ENCODE peak calls at places on chromosomes 3 and 15, in seven cellular contexts. One of them, this sample, is unnamed.

GRCh38 chr3:134376385-134376765 is 2.1 kb upstream of the AMOTL2 start:
- DNase-seq in tibial artery: peak; percentile 65
- DNase-seq in SK-N-SH: no peak
- DNase-seq in fibroblast of lung: no peak
- DNase-seq in mammary epithelial cell: no peak
- DNase-seq in ovary: no peak
- DNase-seq in mucosa of descending colon: no peak
- DNase-seq in this sample: no peak

GRCh38 chr3:151067158-151067557 is 18.3 kb upstream of the MED12L start:
- DNase-seq in tibial artery: no peak
- DNase-seq in SK-N-SH: no peak
- DNase-seq in fibroblast of lung: no peak
- DNase-seq in mammary epithelial cell: no peak
- DNase-seq in ovary: no peak
- DNase-seq in mucosa of descending colon: no peak
- DNase-seq in this sample: peak; percentile 10

GRCh38 chr3:140602781-140603180 is 75.1 kb upstream of the TRIM42 start:
- DNase-seq in tibial artery: no peak
- DNase-seq in SK-N-SH: peak; percentile 17
- DNase-seq in fibroblast of lung: no peak
- DNase-seq in mammary epithelial cell: no peak
- DNase-seq in ovary: no peak
- DNase-seq in mucosa of descending colon: no peak
- DNase-seq in this sample: peak; percentile 34

GRCh38 chr3:4407941-4408340 is 59.1 kb downstream of the SUMF1 start:
- DNase-seq in tibial artery: no peak
- DNase-seq in SK-N-SH: no peak
- DNase-seq in fibroblast of lung: no peak
- DNase-seq in mammary epithelial cell: no peak
- DNase-seq in ovary: no peak
- DNase-seq in mucosa of descending colon: no peak
- DNase-seq in this sample: no peak

GRCh38 chr15:72474466-72474911 is 359 bp downstream of the ARIH1 start:
- DNase-seq in tibial artery: peak; percentile 67
- DNase-seq in SK-N-SH: no peak
- DNase-seq in fibroblast of lung: no peak
- DNase-seq in mammary epithelial cell: no peak
- DNase-seq in ovary: no peak
- DNase-seq in mucosa of descending colon: no peak
- DNase-seq in this sample: no peak

GRCh38 chr15:69636516-69636915 is 183.9 kb downstream of the RPLP1 start:
- DNase-seq in tibial artery: no peak
- DNase-seq in SK-N-SH: no peak
- DNase-seq in fibroblast of lung: no peak
- DNase-seq in mammary epithelial cell: no peak
- DNase-seq in ovary: no peak
- DNase-seq in mucosa of descending colon: no peak
- DNase-seq in this sample: no peak

GRCh38 chr3:186821429-186822367 is 15.4 kb upstream of the RFC4 start:
- DNase-seq in tibial artery: no peak
- DNase-seq in SK-N-SH: peak; percentile 54
- DNase-seq in fibroblast of lung: peak; percentile 71
- DNase-seq in mammary epithelial cell: peak; percentile 24
- DNase-seq in ovary: no peak
- DNase-seq in mucosa of descending colon: no peak
- DNase-seq in this sample: peak; percentile 48

GRCh38 chr3:67044955-67045354 is 46.8 kb downstream of the KBTBD8 start:
- DNase-seq in tibial artery: no peak
- DNase-seq in SK-N-SH: no peak
- DNase-seq in fibroblast of lung: peak; percentile 36
- DNase-seq in mammary epithelial cell: no peak
- DNase-seq in ovary: no peak
- DNase-seq in mucosa of descending colon: no peak
- DNase-seq in this sample: no peak

GRCh38 chr15:92633418-92633817 is 22.2 kb downstream of the FAM174B start:
- DNase-seq in tibial artery: no peak
- DNase-seq in SK-N-SH: no peak
- DNase-seq in fibroblast of lung: no peak
- DNase-seq in mammary epithelial cell: no peak
- DNase-seq in ovary: peak; percentile 2
- DNase-seq in mucosa of descending colon: no peak
- DNase-seq in this sample: no peak

DNA sequence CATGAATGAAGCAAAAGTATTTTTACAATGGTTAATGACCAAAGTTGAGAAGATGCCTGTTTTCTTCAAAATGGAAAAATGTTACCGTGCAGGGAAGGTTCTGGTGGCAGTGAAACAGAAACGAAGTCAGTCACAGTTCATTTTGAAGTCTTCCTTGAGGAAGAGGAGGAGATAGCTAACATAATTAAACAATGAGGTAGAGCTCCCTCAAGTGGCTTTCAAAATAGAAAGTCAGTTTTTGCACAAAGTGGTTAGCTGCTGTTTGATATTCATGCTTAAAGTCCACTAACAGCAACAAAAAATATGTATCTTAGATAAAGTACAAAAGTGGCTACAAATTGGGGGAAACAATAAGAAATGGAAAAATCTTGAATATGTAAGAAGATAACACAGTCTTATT is 87.3 kb downstream of the TFG start:
- DNase-seq in tibial artery: no peak
- DNase-seq in SK-N-SH: no peak
- DNase-seq in fibroblast of lung: peak; percentile 39
- DNase-seq in mammary epithelial cell: peak; percentile 19
- DNase-seq in ovary: no peak
- DNase-seq in mucosa of descending colon: no peak
- DNase-seq in this sample: peak; percentile 43
- TF ChIP-seq CTCF in tibial artery: peak; percentile 12
- TF ChIP-seq CTCF in SK-N-SH: peak; percentile 49
- TF ChIP-seq CTCF in fibroblast of lung: peak; percentile 47
- TF ChIP-seq CTCF in mammary epithelial cell: peak; percentile 45
- TF ChIP-seq CTCF in ovary: no peak
- TF ChIP-seq CTCF in mucosa of descending colon: no peak
- TF ChIP-seq CTCF in this sample: peak; percentile 14

GRCh38 chr3:46461971-46462910 is 2.5 kb downstream of the LTF start:
- DNase-seq in tibial artery: no peak
- DNase-seq in SK-N-SH: no peak
- DNase-seq in fibroblast of lung: no peak
- DNase-seq in mammary epithelial cell: peak; percentile 14
- DNase-seq in ovary: no peak
- DNase-seq in mucosa of descending colon: no peak
- DNase-seq in this sample: peak; percentile 15
- TF ChIP-seq CTCF in tibial artery: no peak
- TF ChIP-seq CTCF in SK-N-SH: peak; percentile 11
- TF ChIP-seq CTCF in fibroblast of lung: no peak
- TF ChIP-seq CTCF in mammary epithelial cell: peak; percentile 17
- TF ChIP-seq CTCF in ovary: no peak
- TF ChIP-seq CTCF in mucosa of descending colon: no peak
- TF ChIP-seq CTCF in this sample: no peak

GRCh38 chr3:65914032-65914739 is 124.5 kb downstream of the MAGI1 start:
- DNase-seq in tibial artery: no peak
- DNase-seq in SK-N-SH: no peak
- DNase-seq in fibroblast of lung: no peak
- DNase-seq in mammary epithelial cell: no peak
- DNase-seq in ovary: no peak
- DNase-seq in mucosa of descending colon: no peak
- DNase-seq in this sample: no peak
- TF ChIP-seq CTCF in tibial artery: no peak
- TF ChIP-seq CTCF in SK-N-SH: peak; percentile 25
- TF ChIP-seq CTCF in fibroblast of lung: peak; percentile 37
- TF ChIP-seq CTCF in mammary epithelial cell: peak; percentile 18
- TF ChIP-seq CTCF in ovary: no peak
- TF ChIP-seq CTCF in mucosa of descending colon: no peak
- TF ChIP-seq CTCF in this sample: no peak

DNA sequence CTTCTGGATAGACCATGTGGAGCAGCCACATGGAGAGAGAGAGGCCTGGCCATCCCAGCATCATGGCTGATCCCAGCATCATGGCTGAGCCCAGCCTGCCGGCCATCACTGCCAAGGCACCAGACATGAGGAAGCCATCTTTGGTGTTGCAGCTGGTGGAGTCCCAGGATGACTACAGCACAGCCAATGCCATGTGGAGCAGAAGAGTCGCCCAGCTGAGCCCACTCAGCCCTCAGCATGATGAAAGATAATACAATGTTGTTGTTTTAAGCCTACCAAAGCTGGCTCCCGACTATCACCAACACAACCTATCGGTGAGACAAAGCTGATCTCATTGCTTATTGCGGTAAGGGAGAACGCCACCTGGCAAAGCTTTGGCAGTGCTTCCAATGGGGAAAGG is 18.4 kb downstream of the HES1 start:
- DNase-seq in tibial artery: no peak
- DNase-seq in SK-N-SH: no peak
- DNase-seq in fibroblast of lung: no peak
- DNase-seq in mammary epithelial cell: no peak
- DNase-seq in ovary: no peak
- DNase-seq in mucosa of descending colon: no peak
- DNase-seq in this sample: no peak
- TF ChIP-seq CTCF in tibial artery: no peak
- TF ChIP-seq CTCF in SK-N-SH: no peak
- TF ChIP-seq CTCF in fibroblast of lung: no peak
- TF ChIP-seq CTCF in mammary epithelial cell: no peak
- TF ChIP-seq CTCF in ovary: no peak
- TF ChIP-seq CTCF in mucosa of descending colon: no peak
- TF ChIP-seq CTCF in this sample: no peak

GRCh38 chr15:97870771-97871170 is 89.7 kb upstream of the ARRDC4 start:
- DNase-seq in tibial artery: no peak
- DNase-seq in SK-N-SH: no peak
- DNase-seq in fibroblast of lung: no peak
- DNase-seq in mammary epithelial cell: no peak
- DNase-seq in ovary: no peak
- DNase-seq in mucosa of descending colon: no peak
- DNase-seq in this sample: no peak

GRCh38 chr15:97874139-97874538 is 86.4 kb upstream of the ARRDC4 start:
- DNase-seq in tibial artery: no peak
- DNase-seq in SK-N-SH: no peak
- DNase-seq in fibroblast of lung: no peak
- DNase-seq in mammary epithelial cell: no peak
- DNase-seq in ovary: no peak
- DNase-seq in mucosa of descending colon: no peak
- DNase-seq in this sample: no peak

GRCh38 chr15:97875025-97875512 is 85.4 kb upstream of the ARRDC4 start:
- DNase-seq in tibial artery: no peak
- DNase-seq in SK-N-SH: no peak
- DNase-seq in fibroblast of lung: no peak
- DNase-seq in mammary epithelial cell: no peak
- DNase-seq in ovary: no peak
- DNase-seq in mucosa of descending colon: no peak
- DNase-seq in this sample: no peak

GRCh38 chr15:97881568-97881967 is 78.9 kb upstream of the ARRDC4 start:
- DNase-seq in tibial artery: no peak
- DNase-seq in SK-N-SH: no peak
- DNase-seq in fibroblast of lung: no peak
- DNase-seq in mammary epithelial cell: no peak
- DNase-seq in ovary: no peak
- DNase-seq in mucosa of descending colon: no peak
- DNase-seq in this sample: no peak

DNA sequence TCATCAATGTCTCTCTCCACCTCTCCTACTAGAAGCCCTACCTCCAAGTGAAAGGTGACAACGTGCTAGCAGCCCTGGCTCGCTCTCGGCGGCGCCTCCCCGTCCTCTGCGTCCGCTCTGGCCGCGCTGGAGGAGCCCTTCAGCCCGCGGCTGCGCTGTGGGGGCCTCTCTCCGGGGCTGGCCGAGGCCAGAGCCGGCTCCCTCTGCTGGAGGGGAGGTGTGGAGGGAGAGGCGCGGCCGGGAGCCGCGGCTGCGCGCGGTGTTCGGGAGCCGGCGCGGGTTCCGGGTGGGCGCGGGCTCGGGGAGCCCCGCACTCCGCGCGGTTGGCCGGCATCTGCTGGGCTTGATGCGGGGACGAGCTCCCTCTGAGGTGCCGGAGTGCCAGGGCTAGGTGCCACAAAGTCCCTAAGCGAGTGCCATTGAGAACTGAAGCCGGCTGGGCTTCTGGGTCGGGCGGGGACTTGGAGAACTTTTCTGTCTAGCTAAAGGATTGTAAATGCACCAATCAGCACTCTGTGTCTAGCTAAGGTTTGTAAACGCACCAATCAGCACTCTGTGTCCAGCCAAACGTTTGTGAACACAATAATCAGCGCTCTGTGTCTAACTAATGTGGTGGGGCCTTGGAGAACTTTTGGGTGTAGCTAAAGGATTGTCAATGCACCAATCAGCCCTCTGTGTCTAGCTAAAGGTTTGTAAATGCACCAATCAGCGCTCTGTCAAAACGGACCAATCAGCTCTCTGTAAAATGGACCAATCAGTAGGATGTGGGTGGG is 84.8 kb upstream of the ARRDC4 start:
- DNase-seq in tibial artery: no peak
- DNase-seq in SK-N-SH: peak; percentile 28
- DNase-seq in fibroblast of lung: no peak
- DNase-seq in mammary epithelial cell: no peak
- DNase-seq in ovary: no peak
- DNase-seq in mucosa of descending colon: peak; percentile 63
- DNase-seq in this sample: no peak
- TF ChIP-seq CTCF in tibial artery: no peak
- TF ChIP-seq CTCF in SK-N-SH: peak; percentile 40
- TF ChIP-seq CTCF in fibroblast of lung: no peak
- TF ChIP-seq CTCF in mammary epithelial cell: no peak
- TF ChIP-seq CTCF in ovary: no peak
- TF ChIP-seq CTCF in mucosa of descending colon: no peak
- TF ChIP-seq CTCF in this sample: peak; percentile 15